ENCODE peak calls at places on chromosome 20, in six cellular contexts. R is tibial nerve, W is RWPE1, Y is fibroblast of lung, N is transverse colon, F is SJSA1. K is an unnamed sample.

GRCh38 chr20:35008411-35009342 is 53.0 kb downstream of the MYH7B start:
- DNase-seq in W (no peak), Y (no peak), R (peak; percentile 23), N (peak; percentile 4), F (no peak), K (no peak)

GRCh38 chr20:63546256-63546655 is 1.3 kb downstream of the SRMS start:
- DNase-seq in Y (no peak), W (no peak), N (no peak), R (no peak), F (no peak), K (no peak)

GRCh38 chr20:13816757-13817156 is 31.9 kb downstream of the NDUFAF5 start:
- DNase-seq in R (no peak), F (no peak), W (peak; percentile 26), Y (peak; percentile 16), N (no peak), K (no peak)

GRCh38 chr20:19806806-19807691 is 49.0 kb downstream of the RIN2 start:
- DNase-seq in F (no peak), W (peak; percentile 33), N (no peak), Y (peak; percentile 82), R (no peak), K (no peak)

GRCh38 chr20:63167026-63167917 is 48.7 kb downstream of the YTHDF1 start:
- DNase-seq in N (no peak), R (no peak), W (no peak), F (no peak), Y (no peak), K (no peak)

GRCh38 chr20:1388706-1389483 is 4.0 kb downstream of the FKBP1A start:
- DNase-seq in F (no peak), W (no peak), R (no peak), Y (no peak), N (no peak), K (no peak)

GRCh38 chr20:59692139-59692538 is 87.8 kb downstream of the PHACTR3 start:
- DNase-seq in R (no peak), F (no peak), N (no peak), Y (no peak), W (no peak), K (no peak)

GRCh38 chr20:16111132-16111852 is 462.0 kb downstream of the KIF16B start:
- DNase-seq in R (no peak), N (no peak), F (no peak), W (no peak), Y (no peak), K (no peak)

GRCh38 chr20:49567421-49568256 is at the start of gene PTGIS:
- DNase-seq in N (no peak), F (no peak), W (no peak), Y (no peak), R (no peak), K (no peak)

GRCh38 chr20:32752458-32753250 is 9.4 kb upstream of the COMMD7 start:
- DNase-seq in N (no peak), Y (peak; percentile 84), W (peak; percentile 80), F (peak; percentile 30), R (no peak), K (no peak)

GRCh38 chr20:64099880-64100565 is 7.3 kb downstream of the NPBWR2 start:
- DNase-seq in Y (no peak), R (no peak), F (no peak), N (no peak), W (no peak), K (no peak)

GRCh38 chr20:8523684-8524083 is 391.6 kb downstream of the PLCB1 start:
- DNase-seq in R (no peak), W (no peak), F (no peak), Y (no peak), N (no peak), K (no peak)

GRCh38 chr20:60785817-60786216 is 466.2 kb upstream of the CDH4 start:
- DNase-seq in N (no peak), R (no peak), W (no peak), F (no peak), Y (no peak), K (no peak)

GRCh38 chr20:49234831-49235230 is 15.6 kb downstream of the DDX27 start:
- DNase-seq in R (no peak), N (no peak), Y (no peak), F (no peak), W (no peak), K (no peak)

GRCh38 chr20:36122931-36123288 is 31.6 kb upstream of the EPB41L1 start:
- DNase-seq in W (no peak), Y (no peak), N (no peak), F (no peak), R (no peak), K (no peak)
- H3K27ac ChIP-seq in W (no peak overlapping the region), Y (no peak overlapping the region), N (peak overlapping the region; percentile 86), F (no peak overlapping the region), R (no peak overlapping the region), K (no peak overlapping the region)

GRCh38 chr20:17856837-17857605 is 111.6 kb downstream of the SNX5 start:
- DNase-seq in F (no peak), Y (no peak), W (no peak), R (no peak), N (no peak), K (no peak)
- H3K27ac ChIP-seq in F (no peak overlapping the region), Y (no peak overlapping the region), W (no peak overlapping the region), R (no peak overlapping the region), N (peak overlapping the region; percentile 84), K (peak overlapping the region; percentile 31)

DNA sequence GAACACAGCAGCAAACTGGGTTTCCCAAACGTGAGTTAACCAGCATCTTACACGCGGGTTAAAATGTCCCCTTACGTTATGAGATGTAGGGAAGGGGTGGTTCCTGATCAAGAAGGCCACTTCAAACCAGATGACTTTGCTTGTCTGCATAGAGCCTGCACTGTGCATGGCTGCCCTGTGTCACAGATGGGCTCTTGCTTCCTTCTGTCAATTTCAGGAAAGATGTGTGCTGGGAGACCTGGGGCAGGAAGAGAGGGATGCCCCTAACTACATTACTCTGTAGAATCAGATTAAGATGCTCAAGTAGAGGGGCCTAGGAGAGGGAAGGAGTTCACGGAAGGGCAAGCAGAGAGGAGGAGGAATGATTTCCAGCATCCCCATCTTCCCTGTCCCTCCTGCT is 63.5 kb upstream of the ZMYND8 start:
- DNase-seq in W (no peak), N (no peak), Y (no peak), F (no peak), R (no peak), K (no peak)
- H3K27ac ChIP-seq in W (no peak overlapping the region), N (no peak overlapping the region), Y (no peak overlapping the region), F (no peak overlapping the region), R (no peak overlapping the region), K (no peak overlapping the region)

DNA sequence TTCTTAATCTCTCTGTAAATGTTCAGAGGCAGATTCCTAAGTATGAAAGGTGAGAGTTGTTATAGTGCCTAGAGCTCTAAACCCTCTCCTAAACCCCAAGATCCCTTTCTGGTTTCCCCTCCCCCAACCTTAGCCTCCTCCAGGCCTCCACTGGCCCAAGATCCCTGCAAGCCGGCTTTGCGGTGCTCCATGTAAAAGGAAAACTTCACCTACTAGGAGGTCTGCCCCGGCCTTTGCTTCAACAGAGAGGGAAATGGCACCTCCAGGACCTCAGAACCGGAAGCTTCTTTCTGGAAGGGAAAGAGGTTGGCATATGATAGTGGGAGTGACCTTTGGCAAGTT is 2.3 kb downstream of the RRBP1 start:
- DNase-seq in W (no peak), R (no peak), Y (no peak), N (no peak), F (no peak), K (no peak)
- H3K27ac ChIP-seq in W (peak overlapping the region; percentile 97), R (peak overlapping the region; percentile 83), Y (peak overlapping the region; percentile 94), N (peak overlapping the region; percentile 97), F (peak overlapping the region; percentile 70), K (peak overlapping the region; percentile 91)

GRCh38 chr20:44660506-44660905 is 9.0 kb upstream of the ADA start:
- DNase-seq in F (no peak), Y (no peak), W (no peak), N (no peak), R (no peak), K (no peak)
- H3K27ac ChIP-seq in F (no peak overlapping the region), Y (no peak overlapping the region), W (no peak overlapping the region), N (no peak overlapping the region), R (no peak overlapping the region), K (no peak overlapping the region)

DNA sequence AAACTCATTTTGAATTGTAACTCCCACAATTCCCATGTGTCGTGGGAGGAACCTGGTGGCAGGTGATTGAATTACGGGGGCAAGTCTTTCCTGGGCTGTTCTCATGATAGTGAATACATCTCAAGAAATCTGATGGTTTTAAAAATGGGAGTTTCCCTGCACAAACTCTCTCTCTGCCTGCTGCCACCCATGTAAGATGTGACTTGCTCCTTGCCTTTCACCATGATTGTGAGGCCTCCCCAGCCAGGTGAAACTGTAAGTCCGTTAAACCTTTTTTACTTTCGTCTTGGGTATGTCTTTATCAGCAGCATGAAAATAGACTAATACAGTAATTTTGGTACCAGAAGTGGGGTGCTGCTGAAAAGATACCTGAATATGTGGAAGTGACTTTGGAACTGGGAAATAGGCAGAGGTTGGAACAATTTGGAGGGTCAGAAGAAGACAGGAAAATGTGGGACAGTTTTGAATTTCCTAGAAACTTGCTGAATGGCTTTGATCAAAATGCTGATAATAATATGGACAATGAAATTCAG is 41.4 kb upstream of the SAMHD1 start:
- DNase-seq in Y (no peak), R (no peak), F (no peak), N (no peak), W (no peak), K (no peak)
- H3K27ac ChIP-seq in Y (no peak overlapping the region), R (no peak overlapping the region), F (no peak overlapping the region), N (no peak overlapping the region), W (no peak overlapping the region), K (no peak overlapping the region)

K was measured in epithelial cell of prostate.